ENCODE peak calls at places on chromosomes 11 and 22, in eight cellular contexts. J is MM.1S, H is OCI-LY7, V is PC-3, Z is GM23338, E is HCT116, A is hepatocyte, Y is SK-N-SH. B is an unnamed sample.
A peak's percentile ranks its signal among the peaks of the same experiment; 100 is the strongest.

GRCh38 chr11:116927163-116927772 is 89.8 kb upstream of the APOA1 start:
- DNase-seq in Z (no peak), J (no peak), H (peak; percentile 88), A (no peak), E (no peak), Y (peak; percentile 18), V (peak; percentile 39), B (no peak)

GRCh38 chr22:42914511-42915076 is 57.5 kb upstream of the ARFGAP3 start:
- DNase-seq in H (no peak), Y (no peak), E (no peak), J (no peak), V (no peak), Z (no peak), A (no peak), B (no peak)

GRCh38 chr11:66856496-66857233 is at the start of gene LRFN4:
- DNase-seq in E (no peak), Z (peak; percentile 78), H (peak; percentile 68), V (peak; percentile 57), A (peak; percentile 70), J (no peak), Y (peak; percentile 90), B (peak; percentile 87)

GRCh38 chr11:3225826-3226750 is 6.1 kb downstream of the MRGPRE start:
- DNase-seq in Y (peak; percentile 15), H (no peak), E (no peak), V (no peak), J (no peak), Z (no peak), A (no peak), B (no peak)

GRCh38 chr11:43518407-43519165 is 159.9 kb downstream of the TTC17 start:
- DNase-seq in A (no peak), E (no peak), H (no peak), V (no peak), Z (no peak), Y (no peak), J (no peak), B (no peak)

GRCh38 chr11:62186195-62186594 is 3.8 kb upstream of the SCGB1D1 start:
- DNase-seq in Z (no peak), V (no peak), J (no peak), E (no peak), Y (no peak), A (no peak), H (no peak), B (no peak)

GRCh38 chr11:93704237-93704636 is 37.1 kb downstream of the TAF1D start:
- DNase-seq in E (no peak), Z (peak; percentile 25), Y (no peak), H (no peak), A (no peak), J (no peak), V (peak; percentile 48), B (no peak)

GRCh38 chr11:9459573-9460321 is 1.1 kb upstream of the ZNF143 start:
- DNase-seq in E (peak; percentile 22), A (peak; percentile 53), J (peak; percentile 48), Z (peak; percentile 41), Y (peak; percentile 29), H (peak; percentile 60), V (peak; percentile 38), B (no peak)

GRCh38 chr11:76469141-76469540 is 24.3 kb downstream of the EMSY start:
- DNase-seq in V (no peak), J (no peak), H (no peak), Y (no peak), Z (no peak), E (no peak), A (no peak), B (no peak)

GRCh38 chr11:12362857-12363256 is 14.5 kb upstream of the PARVA start:
- DNase-seq in Z (no peak), E (no peak), H (no peak), V (no peak), J (no peak), Y (no peak), A (no peak), B (no peak)

GRCh38 chr11:45176996-45177395 is 30.6 kb downstream of the PRDM11 start:
- DNase-seq in J (no peak), Z (no peak), E (no peak), V (no peak), A (no peak), H (no peak), Y (peak; percentile 70), B (no peak)

GRCh38 chr11:64451856-64452255 is 92.9 kb downstream of the RPS6KA4 start:
- DNase-seq in A (no peak), E (no peak), V (no peak), Y (no peak), J (no peak), H (no peak), Z (no peak), B (no peak)

GRCh38 chr11:827861-828167 is at the start of gene CRACR2B:
- DNase-seq in E (no peak), H (no peak), Z (no peak), J (peak; percentile 48), A (no peak), V (no peak), Y (no peak), B (no peak)

GRCh38 chr11:65553301-65554001 is 4.7 kb downstream of the LTBP3 start:
- DNase-seq in V (no peak), J (peak; percentile 90), Z (peak; percentile 85), E (no peak), H (peak; percentile 67), A (no peak), Y (no peak), B (peak; percentile 63)

GRCh38 chr11:24661313-24661712 is 164.5 kb downstream of the LUZP2 start:
- DNase-seq in V (no peak), H (no peak), A (no peak), Z (no peak), J (peak; percentile 53), Y (peak; percentile 8), E (no peak), B (no peak)
- TF ChIP-seq CTCF in V (no peak), H (no peak), A (no peak), Z (no peak), J (no peak), Y (no peak), E (no peak), B (no peak)

DNA sequence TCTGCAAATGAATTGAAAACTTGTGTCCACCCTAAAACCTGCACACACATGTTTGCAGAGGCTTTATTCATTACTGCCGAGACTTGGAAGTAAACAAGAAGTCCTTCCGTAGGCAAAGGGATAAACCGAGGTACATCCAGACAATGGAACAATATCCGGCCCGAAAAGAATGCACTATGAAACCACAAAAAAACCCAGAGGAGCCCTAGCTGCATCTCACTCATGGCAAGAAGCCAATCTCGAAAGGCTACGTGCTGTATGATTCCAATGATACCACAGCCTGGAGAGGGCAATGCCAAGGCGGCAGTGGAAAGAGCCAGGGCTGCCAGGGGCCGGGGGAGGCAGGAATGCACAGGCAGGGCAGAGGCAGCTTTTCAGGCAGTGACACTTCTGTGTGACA is 3.2 kb upstream of the MRPL23 start:
- DNase-seq in J (no peak), V (peak; percentile 44), E (no peak), Z (no peak), Y (no peak), A (no peak), H (no peak), B (no peak)
- TF ChIP-seq EZH2phosphoT487 in J (no peak), V (no peak), E (no peak), Z (no peak), Y (no peak), A (no peak), H (no peak), B (no peak)

GRCh38 chr11:61157743-61158142 is 3.5 kb downstream of the VPS37C start:
- DNase-seq in A (no peak), E (no peak), J (no peak), V (peak; percentile 38), Z (peak; percentile 32), H (peak; percentile 32), Y (no peak), B (no peak)
- TF ChIP-seq CTCF in A (no peak), E (no peak), J (no peak), V (no peak), Z (no peak), H (peak; percentile 19), Y (no peak), B (no peak)

GRCh38 chr11:70790671-70791300 is 392.5 kb downstream of the CTTN start:
- DNase-seq in E (no peak), V (no peak), H (no peak), A (no peak), Z (peak; percentile 66), J (no peak), Y (no peak), B (peak; percentile 38)

GRCh38 chr11:70786021-70786665 is 387.8 kb downstream of the CTTN start:
- DNase-seq in E (no peak), J (no peak), A (peak; percentile 26), V (no peak), Z (no peak), H (no peak), Y (no peak), B (no peak)

GRCh38 chr11:70785372-70785771 is 387.0 kb downstream of the CTTN start:
- DNase-seq in Y (no peak), Z (no peak), V (no peak), J (no peak), A (no peak), H (no peak), E (no peak), B (no peak)

GRCh38 chr11:70783821-70784220 is 385.5 kb downstream of the CTTN start:
- DNase-seq in A (no peak), J (no peak), E (no peak), Z (no peak), V (no peak), Y (no peak), H (no peak), B (no peak)

GRCh38 chr11:70788247-70789022 is 390.1 kb downstream of the CTTN start:
- DNase-seq in Z (no peak), Y (no peak), V (peak; percentile 95), H (no peak), J (no peak), E (peak; percentile 68), A (no peak), B (no peak)
- TF ChIP-seq EZH2phosphoT487 in Z (no peak), Y (no peak), V (no peak), H (no peak), J (no peak), E (no peak), A (no peak), B (no peak)

B was measured in neural progenitor cell.